ENCODE peak calls at places on chromosome 9, in nine cellular contexts. F is suprapubic skin, X is H1, Q is ovary, E is SK-N-SH, G is transverse colon, B is A549, R is sigmoid colon, J is upper lobe of left lung. L is an unnamed sample.

GRCh38 chr9:34590376-34591090 is 1.0 kb upstream of the CNTFR start:
- DNase-seq in F (no peak), X (no peak), Q (no peak), E (no peak), G (peak; percentile 62), B (no peak), R (peak; percentile 75), J (no peak), L (no peak)

GRCh38 chr9:123399803-123400378 is 43.9 kb downstream of the CRB2 start:
- DNase-seq in F (no peak), X (no peak), Q (no peak), E (peak; percentile 63), G (peak; percentile 18), B (peak; percentile 17), R (no peak), J (no peak), L (no peak)

GRCh38 chr9:98453589-98454311 is 198.3 kb upstream of the TBC1D2 start:
- DNase-seq in F (no peak), X (no peak), Q (no peak), E (peak; percentile 45), G (no peak), B (no peak), R (no peak), J (no peak), L (no peak)

GRCh38 chr9:95005276-95006141 is 279.0 kb downstream of the AOPEP start:
- DNase-seq in F (no peak), X (no peak), Q (peak; percentile 24), E (no peak), G (no peak), B (peak; percentile 68), R (no peak), J (no peak), L (no peak)

GRCh38 chr9:2641033-2641432 is 19.4 kb downstream of the VLDLR start:
- DNase-seq in F (no peak), X (no peak), Q (no peak), E (no peak), G (no peak), B (no peak), R (no peak), J (no peak), L (peak; percentile 72)

GRCh38 chr9:75170898-75171360 is 82.6 kb downstream of the OSTF1 start:
- DNase-seq in F (no peak), X (no peak), Q (no peak), E (no peak), G (no peak), B (no peak), R (no peak), J (no peak), L (no peak)

GRCh38 chr9:33856247-33856646 is 39.3 kb downstream of the UBE2R2 start:
- DNase-seq in F (no peak), X (no peak), Q (no peak), E (no peak), G (no peak), B (no peak), R (no peak), J (no peak), L (no peak)

GRCh38 chr9:127612993-127613954 is 1.2 kb downstream of the STXBP1 start:
- DNase-seq in F (peak; percentile 90), X (no peak), Q (peak; percentile 64), E (peak; percentile 82), G (peak; percentile 54), B (peak; percentile 56), R (peak; percentile 91), J (peak; percentile 83), L (peak; percentile 52)

GRCh38 chr9:133054966-133055365 is 6.8 kb upstream of the CEL start:
- DNase-seq in F (no peak), X (no peak), Q (peak; percentile 36), E (peak; percentile 85), G (no peak), B (no peak), R (no peak), J (no peak), L (no peak)

GRCh38 chr9:127424669-127424986 is 446 bp downstream of the ZNF79 start:
- DNase-seq in F (no peak), X (no peak), Q (no peak), E (no peak), G (no peak), B (no peak), R (no peak), J (no peak), L (no peak)

GRCh38 chr9:75233011-75233410 is 144.7 kb downstream of the OSTF1 start:
- DNase-seq in F (no peak), X (no peak), Q (no peak), E (no peak), G (no peak), B (no peak), R (no peak), J (no peak), L (no peak)

GRCh38 chr9:94922691-94923107 is 196.2 kb downstream of the AOPEP start:
- DNase-seq in F (no peak), X (no peak), Q (no peak), E (no peak), G (no peak), B (peak; percentile 47), R (peak; percentile 86), J (no peak), L (no peak)

GRCh38 chr9:137506274-137506673 is 43.9 kb downstream of the PNPLA7 start:
- DNase-seq in F (no peak), X (no peak), Q (no peak), E (no peak), G (no peak), B (peak; percentile 71), R (peak; percentile 42), J (no peak), L (peak; percentile 71)

DNA sequence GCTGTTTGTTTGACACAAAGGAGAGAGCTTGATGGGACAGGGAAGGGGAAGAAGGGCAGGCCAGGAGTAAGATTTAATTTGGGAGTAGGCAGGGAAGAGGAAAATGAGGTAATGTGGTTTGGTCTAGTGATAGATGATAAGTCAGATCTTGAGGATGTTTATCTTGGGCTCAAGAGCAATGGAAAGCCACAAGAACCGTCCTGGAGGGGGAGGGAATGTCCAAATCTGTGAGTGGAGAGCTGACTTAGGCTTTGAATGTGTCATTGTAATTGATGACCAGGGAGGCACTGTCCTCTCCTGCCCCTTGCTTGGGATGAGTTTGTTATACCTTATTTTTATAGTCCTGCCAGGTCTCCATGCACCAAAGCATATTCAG is 37.5 kb downstream of the MAMDC2 start:
- DNase-seq in F (no peak), X (no peak), Q (no peak), E (no peak), G (no peak), B (no peak), R (peak; percentile 76), J (no peak), L (no peak)
- H3K4me1 ChIP-seq in F (peaks cover 31% of the 10 kb centered on the region), X (no peaks in the 10 kb centered on the region), Q (peaks cover 27% of the 10 kb centered on the region), E (no peaks in the 10 kb centered on the region), G (peaks cover 27% of the 10 kb centered on the region), B (no peaks in the 10 kb centered on the region), R (peaks cover 100% of the 10 kb centered on the region), J (peaks cover 24% of the 10 kb centered on the region), L (peaks cover 20% of the 10 kb centered on the region)

GRCh38 chr9:3879731-3880493 is 354.1 kb upstream of the RFX3 start:
- DNase-seq in F (no peak), X (no peak), Q (no peak), E (peak; percentile 33), G (no peak), B (no peak), R (no peak), J (peak; percentile 27), L (no peak)
- TF ChIP-seq EP300 in F (no peak), X (no peak), Q (no peak), E (no peak), G (no peak), B (no peak), R (no peak), J (no peak), L (no peak)

DNA sequence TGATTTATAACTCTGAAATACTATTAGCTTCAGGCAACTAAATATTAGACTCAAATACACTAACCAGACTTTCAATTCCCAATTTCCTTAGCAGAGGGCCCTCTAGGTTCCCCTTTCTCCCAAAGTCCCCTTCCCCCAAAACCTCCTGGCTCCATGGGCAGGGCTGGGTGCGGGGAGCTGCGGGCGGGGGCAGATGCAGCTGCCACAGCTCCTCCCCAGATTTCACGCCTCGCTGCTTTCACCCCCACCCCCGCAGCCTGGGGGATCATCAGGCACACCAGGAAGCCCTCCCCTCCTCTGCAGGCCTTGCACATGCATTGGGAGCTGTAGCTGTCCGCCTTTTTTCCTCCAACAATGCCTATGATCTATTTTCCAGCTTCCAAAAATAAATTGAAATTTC is 82.8 kb upstream of the SPATA31C2 start:
- DNase-seq in F (no peak), X (no peak), Q (no peak), E (no peak), G (no peak), B (no peak), R (no peak), J (no peak), L (no peak)
- H3K4me1 ChIP-seq in F (peaks cover 4% of the 10 kb centered on the region), X (peaks cover 3% of the 10 kb centered on the region), Q (no peaks in the 10 kb centered on the region), E (no peaks in the 10 kb centered on the region), G (no peaks in the 10 kb centered on the region), B (no peaks in the 10 kb centered on the region), R (no peaks in the 10 kb centered on the region), J (no peaks in the 10 kb centered on the region), L (no peaks in the 10 kb centered on the region)

GRCh38 chr9:131335356-131335755 is 45.8 kb downstream of the PLPP7 start:
- DNase-seq in F (no peak), X (no peak), Q (no peak), E (no peak), G (no peak), B (no peak), R (peak; percentile 21), J (no peak), L (no peak)

GRCh38 chr9:131324736-131325679 is 35.5 kb downstream of the PLPP7 start:
- DNase-seq in F (no peak), X (no peak), Q (no peak), E (no peak), G (no peak), B (no peak), R (peak; percentile 30), J (no peak), L (no peak)

GRCh38 chr9:131333771-131334567 is 44.4 kb downstream of the PLPP7 start:
- DNase-seq in F (no peak), X (no peak), Q (no peak), E (no peak), G (no peak), B (no peak), R (peak; percentile 56), J (no peak), L (no peak)

GRCh38 chr9:131334568-131335105 is 45.1 kb downstream of the PLPP7 start:
- DNase-seq in F (no peak), X (no peak), Q (peak; percentile 36), E (no peak), G (no peak), B (no peak), R (peak; percentile 64), J (no peak), L (no peak)

DNA sequence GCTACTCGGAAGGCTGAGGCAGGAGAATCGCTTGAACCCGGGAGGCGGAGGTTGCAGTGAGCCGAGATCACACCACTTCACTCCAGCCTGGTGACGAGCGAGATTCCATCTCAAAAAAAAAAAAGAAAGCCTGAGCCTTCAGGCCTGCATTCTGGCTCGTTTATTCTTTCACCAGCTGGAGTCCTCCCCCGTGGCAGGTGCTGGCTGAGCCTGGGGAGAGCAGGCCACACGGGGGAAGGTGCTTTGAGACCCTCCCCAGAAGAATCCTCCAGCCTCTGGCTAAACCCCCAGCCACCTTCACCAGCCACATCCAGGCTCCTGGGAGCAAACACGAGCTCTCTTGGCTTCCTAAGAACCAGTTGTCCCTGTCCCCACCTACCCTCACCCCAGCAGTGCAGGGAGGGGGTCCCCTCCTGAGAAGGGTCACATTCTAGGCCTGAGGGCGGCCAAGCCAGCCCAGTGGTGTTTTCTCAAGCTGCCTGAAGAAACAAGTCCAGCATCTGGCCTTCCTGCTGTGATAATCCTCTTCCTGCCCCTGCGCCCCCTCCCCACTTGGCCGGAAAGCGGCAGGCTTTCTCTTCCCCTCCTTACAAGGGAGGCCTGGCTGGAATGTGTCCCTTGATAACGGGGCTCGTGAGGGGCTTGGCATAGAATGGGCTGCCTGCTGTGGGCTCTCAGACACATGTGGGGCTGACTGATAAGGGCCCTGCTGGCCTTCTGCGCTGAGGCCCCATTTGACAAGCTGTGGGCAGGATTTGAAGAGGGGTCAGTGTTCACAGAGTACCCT is 41.5 kb downstream of the PLPP7 start:
- DNase-seq in F (no peak), X (peak; percentile 73), Q (no peak), E (peak; percentile 79), G (no peak), B (no peak), R (peak; percentile 39), J (no peak), L (no peak)
- TF ChIP-seq EP300 in F (no peak), X (no peak), Q (no peak), E (no peak), G (no peak), B (no peak), R (no peak), J (no peak), L (no peak)

L was measured in stomach.